ENCODE peak calls at places on chromosome 6, in nine cellular contexts. P is A549; D is stimulated activated CD4-positive, alpha-beta T cell treated with anti-CD3 and anti-CD28 coated beads, Interleukin-12 subunit alpha, Interleukin-12 subunit beta, amount 100 ng/mL, for 48 hours; I is T-cell; W is NCI-H1694; K is EH; M is left ventricle myocardium inferior; H is CD4-positive, CD25-positive, alpha-beta regulatory T cell; N is H4. S is an unnamed sample.

GRCh38 chr6:79546186-79546585 is 9.0 kb upstream of the LCA5 start:
- DNase-seq in P (no peak), D (no peak), I (no peak), W (no peak), K (peak), M (no peak), H (no peak), N (no peak), S (no peak)

GRCh38 chr6:146200136-146200708 is 171.4 kb downstream of the GRM1 start:
- DNase-seq in P (no peak), D (no peak), I (no peak), W (no peak), K (peak), M (no peak), H (no peak), N (no peak), S (no peak)

GRCh38 chr6:167742719-167743303 is 83.9 kb upstream of the AFDN start:
- DNase-seq in P (no peak), D (no peak), I (no peak), W (no peak), K (no peak), M (no peak), H (no peak), N (no peak), S (no peak)

GRCh38 chr6:122995930-122996796 is at the start of gene CLVS2:
- DNase-seq in P (peak), D (no peak), I (no peak), W (peak), K (no peak), M (no peak), H (no peak), N (peak), S (no peak)

GRCh38 chr6:83062225-83062624 is 3.4 kb downstream of the UBE3D start:
- DNase-seq in P (no peak), D (no peak), I (no peak), W (no peak), K (peak), M (no peak), H (no peak), N (no peak), S (no peak)

GRCh38 chr6:98800866-98801265 is 33.5 kb upstream of the POU3F2 start:
- DNase-seq in P (no peak), D (no peak), I (no peak), W (no peak), K (no peak), M (no peak), H (no peak), N (no peak), S (no peak)

GRCh38 chr6:127420558-127420957 is 38.6 kb downstream of the KIAA0408 start:
- DNase-seq in P (peak), D (peak), I (peak), W (peak), K (peak), M (peak), H (peak), N (peak), S (peak)

GRCh38 chr6:1766663-1767062 is 156.9 kb downstream of the FOXC1 start:
- DNase-seq in P (no peak), D (no peak), I (no peak), W (no peak), K (no peak), M (peak), H (no peak), N (no peak), S (no peak)

GRCh38 chr6:170177383-170178265 is 113.3 kb downstream of the DLL1 start:
- DNase-seq in P (no peak), D (no peak), I (peak), W (no peak), K (peak), M (peak), H (no peak), N (no peak), S (peak)

S was measured in immature natural killer cell.